ENCODE peak calls at places on chromosome 10, in eight cellular contexts. A is stimulated activated CD4-positive, alpha-beta T cell treated with anti-CD3 and anti-CD28 coated beads, TNF-alpha, amount 100 ng/mL, for 48 hours; L is H9; B is choroid plexus epithelial cell; U is GM12865; F is NCI-H345; Z is EH; E is NCI-H446. T is an unnamed sample.
A peak's percentile ranks its signal among the peaks of the same experiment; 100 is the strongest.

GRCh38 chr10:121927361-121927840 is 430 bp downstream of the ATE1 start:
- DNase-seq in A (peak; percentile 27), L (peak; percentile 53), B (no peak), U (peak; percentile 58), F (peak; percentile 19), Z (peak; percentile 55), E (no peak), T (peak; percentile 72)

GRCh38 chr10:44970812-44971395 is 7.7 kb downstream of the DEPP1 start:
- DNase-seq in A (no peak), L (no peak), B (no peak), U (no peak), F (no peak), Z (no peak), E (no peak), T (no peak)

GRCh38 chr10:14519785-14520184 is 189.1 kb upstream of the FRMD4A start:
- DNase-seq in A (no peak), L (no peak), B (no peak), U (no peak), F (no peak), Z (no peak), E (no peak), T (no peak)

GRCh38 chr10:72353028-72353962 is 1.4 kb downstream of the DNAJB12 start:
- DNase-seq in A (no peak), L (no peak), B (peak; percentile 63), U (no peak), F (no peak), Z (peak; percentile 53), E (no peak), T (no peak)

GRCh38 chr10:73857446-73857845 is 16.9 kb downstream of the CAMK2G start:
- DNase-seq in A (no peak), L (no peak), B (peak; percentile 44), U (no peak), F (no peak), Z (peak; percentile 86), E (no peak), T (no peak)

GRCh38 chr10:97701438-97702064 is 12.0 kb upstream of the MARVELD1 start:
- DNase-seq in A (peak; percentile 50), L (peak; percentile 70), B (peak; percentile 87), U (peak; percentile 76), F (peak; percentile 58), Z (peak; percentile 81), E (no peak), T (no peak)

GRCh38 chr10:77191324-77192049 is 446.1 kb downstream of the KCNMA1 start:
- DNase-seq in A (no peak), L (no peak), B (no peak), U (no peak), F (no peak), Z (no peak), E (no peak), T (no peak)

GRCh38 chr10:62707810-62708209 is 96.7 kb upstream of the ADO start:
- DNase-seq in A (no peak), L (no peak), B (no peak), U (peak; percentile 62), F (no peak), Z (no peak), E (no peak), T (no peak)

GRCh38 chr10:77965294-77965693 is 38.7 kb upstream of the DLG5 start:
- DNase-seq in A (peak; percentile 9), L (no peak), B (peak; percentile 58), U (no peak), F (no peak), Z (peak; percentile 88), E (no peak), T (no peak)

GRCh38 chr10:70658582-70659136 is 13.6 kb upstream of the ADAMTS14 start:
- DNase-seq in A (no peak), L (no peak), B (no peak), U (no peak), F (no peak), Z (no peak), E (no peak), T (no peak)

GRCh38 chr10:72108811-72109618 is 20.7 kb upstream of the SPOCK2 start:
- DNase-seq in A (no peak), L (no peak), B (no peak), U (no peak), F (no peak), Z (peak; percentile 19), E (no peak), T (no peak)

GRCh38 chr10:44863344-44864041 is 47.6 kb upstream of the TMEM72 start:
- DNase-seq in A (no peak), L (peak; percentile 72), B (no peak), U (no peak), F (no peak), Z (no peak), E (no peak), T (peak; percentile 65)

GRCh38 chr10:100315603-100316002 is 14.4 kb downstream of the PKD2L1 start:
- DNase-seq in A (no peak), L (no peak), B (no peak), U (no peak), F (no peak), Z (no peak), E (no peak), T (no peak)

GRCh38 chr10:17951868-17952371 is at the start of gene SLC39A12:
- DNase-seq in A (no peak), L (no peak), B (peak; percentile 63), U (no peak), F (no peak), Z (peak; percentile 74), E (no peak), T (no peak)

GRCh38 chr10:97381626-97382025 is 19.5 kb downstream of the RRP12 start:
- DNase-seq in A (no peak), L (no peak), B (no peak), U (no peak), F (no peak), Z (no peak), E (no peak), T (no peak)

GRCh38 chr10:47057471-47057870 is 146.2 kb downstream of the PTPN20 start:
- DNase-seq in A (no peak), L (no peak), B (no peak), U (no peak), F (no peak), Z (no peak), E (no peak), T (no peak)

GRCh38 chr10:109902992-109903947 is 20.0 kb downstream of the XPNPEP1 start:
- DNase-seq in A (no peak), L (peak; percentile 9), B (peak; percentile 60), U (no peak), F (no peak), Z (peak; percentile 58), E (peak; percentile 48), T (no peak)

GRCh38 chr10:63553031-63553430 is 31.8 kb downstream of the REEP3 start:
- DNase-seq in A (no peak), L (no peak), B (peak; percentile 91), U (no peak), F (no peak), Z (peak; percentile 86), E (no peak), T (no peak)

GRCh38 chr10:12974845-12975199 is 26.7 kb downstream of the CCDC3 start:
- DNase-seq in A (no peak), L (no peak), B (no peak), U (no peak), F (no peak), Z (no peak), E (no peak), T (no peak)

GRCh38 chr10:114629824-114630430 is 28.1 kb downstream of the ABLIM1 start:
- DNase-seq in A (no peak), L (no peak), B (no peak), U (no peak), F (no peak), Z (peak; percentile 58), E (no peak), T (no peak)

GRCh38 chr10:68185085-68185484 is 46.8 kb downstream of the ATOH7 start:
- DNase-seq in A (no peak), L (no peak), B (no peak), U (no peak), F (no peak), Z (no peak), E (no peak), T (no peak)

GRCh38 chr10:13448216-13448615 is 80.6 kb downstream of the BEND7 start:
- DNase-seq in A (no peak), L (no peak), B (peak; percentile 29), U (no peak), F (no peak), Z (no peak), E (no peak), T (no peak)

GRCh38 chr10:115936926-115937755 is 335.9 kb downstream of the GFRA1 start:
- DNase-seq in A (no peak), L (no peak), B (peak; percentile 61), U (no peak), F (no peak), Z (peak; percentile 88), E (no peak), T (no peak)

GRCh38 chr10:52779541-52780390 is 7.2 kb upstream of the MBL2 start:
- DNase-seq in A (peak; percentile 27), L (peak; percentile 86), B (peak; percentile 80), U (peak; percentile 68), F (peak; percentile 32), Z (peak; percentile 63), E (no peak), T (peak; percentile 86)

T was measured in type B pancreatic cell.